ENCODE peak calls at places on chromosome 17, in nine cellular contexts. V is psoas muscle; L is BJ; Q is fibroblast of mammary gland; N is prostate gland; A is CD4-positive, CD25-positive, alpha-beta regulatory T cell; D is HAP-1; Z is cardiac fibroblast; B is CD8-positive, alpha-beta memory T cell. R is an unnamed sample.

GRCh38 chr17:42906772-42907171 is 6.2 kb downstream of the G6PC1 start:
- DNase-seq in B (no peak), A (no peak), Z (no peak), N (no peak), Q (no peak), V (no peak), L (no peak), D (no peak), R (no peak)

GRCh38 chr17:57866319-57866718 is 16.5 kb upstream of the MRPS23 start:
- DNase-seq in Z (no peak), N (no peak), A (no peak), L (no peak), Q (no peak), B (no peak), V (no peak), D (no peak), R (no peak)

GRCh38 chr17:61399131-61400057 is at the start of gene TBX2:
- DNase-seq in Z (peak), B (no peak), N (no peak), V (peak), D (peak), L (no peak), Q (peak), A (no peak), R (no peak)

GRCh38 chr17:48647103-48647963 is 21.2 kb upstream of the HOXB9 start:
- DNase-seq in D (peak), Z (no peak), A (no peak), V (no peak), N (no peak), Q (no peak), B (no peak), L (no peak), R (no peak)

GRCh38 chr17:83083368-83084201 is 4.2 kb downstream of the METRNL start:
- DNase-seq in A (no peak), L (peak), D (no peak), N (no peak), Q (peak), Z (peak), B (peak), V (peak), R (peak)

GRCh38 chr17:17693253-17693954 is 12.1 kb downstream of the RAI1 start:
- DNase-seq in Z (peak), D (peak), L (no peak), B (no peak), Q (no peak), V (peak), N (peak), A (no peak), R (no peak)

GRCh38 chr17:1620486-1620885 is 8.1 kb downstream of the SLC43A2 start:
- DNase-seq in Z (no peak), V (no peak), N (no peak), B (no peak), A (no peak), L (no peak), Q (no peak), D (no peak), R (no peak)

GRCh38 chr17:19502517-19502916 is 31.1 kb upstream of the SLC47A1 start:
- DNase-seq in L (no peak), N (no peak), V (no peak), D (no peak), Q (no peak), A (peak), Z (no peak), B (peak), R (no peak)

GRCh38 chr17:1590031-1590746 is 27.6 kb upstream of the PITPNA start:
- DNase-seq in A (no peak), N (no peak), V (peak), L (peak), D (no peak), Q (peak), B (no peak), Z (peak), R (peak)

GRCh38 chr17:72120878-72121163 is at the start of gene SOX9:
- DNase-seq in B (no peak), L (peak), V (peak), Q (peak), N (peak), Z (peak), A (no peak), D (no peak), R (peak)

GRCh38 chr17:37481001-37481665 is 8.6 kb upstream of the DUSP14 start:
- DNase-seq in B (no peak), D (no peak), Z (no peak), L (no peak), N (no peak), Q (peak), V (no peak), A (no peak), R (no peak)

GRCh38 chr17:50060951-50061712 is 5.2 kb downstream of the ITGA3 start:
- DNase-seq in Q (peak), B (no peak), V (peak), A (no peak), D (no peak), N (peak), L (no peak), Z (peak), R (no peak)

GRCh38 chr17:50059759-50060273 is 3.9 kb downstream of the ITGA3 start:
- DNase-seq in Z (peak), N (no peak), D (no peak), Q (peak), B (no peak), V (no peak), A (no peak), L (no peak), R (no peak)

GRCh38 chr17:50057521-50057991 is 1.6 kb downstream of the ITGA3 start:
- DNase-seq in Q (no peak), Z (no peak), V (no peak), B (no peak), L (no peak), A (no peak), N (no peak), D (no peak), R (no peak)

GRCh38 chr17:50058296-50058945 is 2.5 kb downstream of the ITGA3 start:
- DNase-seq in D (no peak), Q (no peak), N (no peak), V (no peak), B (no peak), L (no peak), Z (no peak), A (no peak), R (no peak)

DNA sequence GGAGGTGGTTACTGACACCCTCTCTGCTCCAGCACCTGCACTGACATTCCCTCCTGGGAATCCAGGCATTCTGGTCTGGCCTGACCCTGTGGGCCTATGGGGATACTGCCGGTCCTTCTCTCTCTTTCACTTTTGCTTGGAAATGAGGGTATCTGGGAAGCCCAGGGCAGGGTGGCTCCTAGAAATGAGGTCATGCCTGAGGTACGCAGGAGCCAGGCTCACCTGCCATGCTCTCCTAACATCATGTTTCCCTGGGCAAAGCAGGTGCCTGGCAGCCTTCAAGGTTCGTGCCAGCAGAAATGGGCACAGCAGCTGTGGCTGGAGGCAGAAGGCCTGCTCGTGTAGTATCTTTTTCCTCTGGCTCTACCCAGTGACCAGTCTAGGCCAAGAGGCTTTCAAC is 3.3 kb downstream of the ITGA3 start:
- DNase-seq in Z (no peak), V (no peak), B (no peak), L (no peak), D (no peak), Q (no peak), A (no peak), N (no peak), R (no peak)
- H3K4me3 ChIP-seq in Z (no peak), V (peak), B (no peak), L (no peak), D (no peak), Q (no peak), A (no peak), N (no peak), R (peak)

GRCh38 chr17:8492121-8492520 is 56.4 kb downstream of the NDEL1 start:
- DNase-seq in Q (no peak), L (no peak), D (no peak), V (no peak), B (no peak), Z (no peak), A (no peak), N (no peak), R (no peak)

GRCh38 chr17:8494506-8495111 is 58.9 kb downstream of the NDEL1 start:
- DNase-seq in Z (no peak), V (no peak), D (no peak), L (no peak), A (no peak), Q (no peak), N (no peak), B (no peak), R (no peak)

GRCh38 chr17:8490256-8491023 is 54.8 kb downstream of the NDEL1 start:
- DNase-seq in Z (no peak), B (no peak), V (no peak), N (no peak), D (no peak), A (no peak), Q (no peak), L (no peak), R (no peak)

GRCh38 chr17:8496081-8496480 is 60.4 kb downstream of the NDEL1 start:
- DNase-seq in Q (no peak), N (no peak), D (no peak), B (no peak), L (no peak), A (no peak), V (no peak), Z (no peak), R (no peak)

DNA sequence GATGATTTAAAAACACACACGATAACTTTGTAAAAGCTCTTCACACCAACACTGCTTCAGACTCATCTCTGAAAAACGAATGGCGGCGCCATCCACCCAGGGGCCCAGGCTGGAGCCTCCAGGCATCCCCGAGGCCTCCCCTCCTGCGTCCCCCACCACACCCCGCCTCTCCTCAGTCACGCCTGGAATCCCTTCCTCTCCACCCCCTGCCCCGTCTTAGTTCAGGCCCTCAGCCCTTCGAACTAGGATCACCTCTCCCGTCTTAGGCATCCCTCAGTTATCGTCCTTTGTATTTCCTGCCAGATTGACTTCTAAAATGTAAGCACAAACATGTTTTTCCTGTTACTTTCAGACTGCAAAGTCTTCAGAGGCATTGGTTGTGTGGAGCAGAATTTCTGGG is 58.3 kb downstream of the NDEL1 start:
- DNase-seq in Q (no peak), A (no peak), Z (no peak), L (no peak), N (no peak), V (no peak), B (no peak), D (no peak), R (no peak)
- H3K4me3 ChIP-seq in Q (no peak), A (no peak), Z (no peak), L (no peak), N (no peak), V (no peak), B (no peak), D (no peak), R (no peak)

DNA sequence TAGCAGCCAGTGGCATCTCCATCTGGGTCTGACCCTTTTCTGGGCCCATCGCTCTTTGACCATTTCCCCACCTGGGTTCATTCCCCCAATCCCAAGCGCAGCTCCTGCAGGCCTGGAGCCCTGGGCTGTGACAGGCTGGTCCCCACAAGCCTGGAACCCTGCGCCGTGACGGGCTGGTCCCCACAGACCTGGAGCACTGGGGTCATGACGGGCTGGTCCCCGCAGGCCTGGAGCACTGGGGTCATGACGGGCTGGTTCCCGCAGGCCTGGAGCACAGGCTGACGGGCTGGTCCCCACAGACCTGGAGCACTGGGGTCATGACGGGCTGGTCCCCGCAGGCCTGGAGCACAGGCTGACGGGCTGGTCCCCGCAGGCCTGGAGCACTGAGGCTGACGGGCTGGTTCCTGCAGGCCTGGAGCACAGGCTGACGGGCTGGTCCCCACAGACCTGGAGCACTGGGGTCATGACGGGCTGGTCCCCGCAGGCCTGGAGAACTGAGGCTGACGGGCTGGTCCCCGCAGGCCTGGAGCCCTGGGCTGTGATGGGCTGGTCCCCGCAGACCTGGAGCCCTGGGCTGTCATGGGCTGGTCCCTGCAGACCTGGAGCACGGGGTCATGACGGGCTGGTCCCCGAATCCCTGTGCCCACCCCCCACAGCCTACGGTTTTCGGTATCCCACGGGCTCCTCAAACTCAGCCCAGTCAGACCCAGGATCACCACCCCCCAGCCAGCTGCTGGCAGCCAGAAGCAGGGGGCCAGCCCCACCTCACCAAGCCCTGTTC is 16.6 kb downstream of the TMC6 start:
- DNase-seq in Q (no peak), A (no peak), N (no peak), B (no peak), L (no peak), Z (no peak), V (no peak), D (no peak), R (no peak)
- H3K4me3 ChIP-seq in Q (no peak), A (no peak), N (no peak), B (no peak), L (no peak), Z (no peak), V (no peak), D (no peak), R (no peak)

DNA sequence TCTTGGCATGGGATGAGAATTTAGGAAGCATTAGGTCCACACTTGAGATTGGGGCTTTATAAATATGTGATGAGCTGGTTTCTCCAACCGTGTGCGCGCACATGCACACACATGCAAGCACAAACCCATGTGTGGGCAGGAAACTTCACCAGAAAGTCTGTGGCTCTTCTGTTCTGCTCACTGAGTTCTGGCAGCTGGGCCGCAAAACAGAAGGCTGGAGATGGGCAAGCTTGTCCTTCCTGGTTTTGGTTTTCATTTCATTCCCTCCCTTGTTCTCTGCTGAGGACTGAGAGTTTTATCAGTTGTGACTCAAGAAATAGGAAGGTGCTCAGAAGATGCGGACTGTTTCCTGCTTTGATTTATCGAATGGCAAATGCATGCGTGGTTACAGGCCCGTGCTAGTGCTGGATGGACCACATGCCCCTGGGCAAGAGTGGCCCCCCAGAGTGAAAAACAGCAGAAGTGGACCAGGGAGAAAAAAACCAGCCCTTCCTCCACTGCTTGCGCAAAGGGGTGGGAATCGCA is 14.1 kb downstream of the MAP3K14 start:
- DNase-seq in A (peak), Z (peak), L (no peak), N (no peak), D (no peak), Q (peak), V (no peak), B (no peak), R (no peak)
- H3K4me3 ChIP-seq in A (peak), Z (no peak), L (no peak), N (no peak), D (no peak), Q (no peak), V (no peak), B (no peak), R (no peak)

GRCh38 chr17:79810138-79811027 is 13.5 kb upstream of the CBX8 start:
- DNase-seq in Q (peak), N (peak), D (peak), B (peak), Z (peak), L (no peak), V (peak), A (peak), R (no peak)

GRCh38 chr17:79811888-79812205 is 15.0 kb upstream of the CBX8 start:
- DNase-seq in A (no peak), L (no peak), Z (no peak), B (no peak), N (no peak), Q (no peak), D (no peak), V (no peak), R (no peak)

GRCh38 chr17:79811036-79811887 is 14.4 kb upstream of the CBX8 start:
- DNase-seq in Z (no peak), B (no peak), V (no peak), N (no peak), Q (no peak), D (peak), L (no peak), A (no peak), R (no peak)

GRCh38 chr17:79808763-79809529 is 12.1 kb upstream of the CBX8 start:
- DNase-seq in N (peak), V (no peak), Q (no peak), A (no peak), Z (peak), D (no peak), L (no peak), B (no peak), R (peak)

DNA sequence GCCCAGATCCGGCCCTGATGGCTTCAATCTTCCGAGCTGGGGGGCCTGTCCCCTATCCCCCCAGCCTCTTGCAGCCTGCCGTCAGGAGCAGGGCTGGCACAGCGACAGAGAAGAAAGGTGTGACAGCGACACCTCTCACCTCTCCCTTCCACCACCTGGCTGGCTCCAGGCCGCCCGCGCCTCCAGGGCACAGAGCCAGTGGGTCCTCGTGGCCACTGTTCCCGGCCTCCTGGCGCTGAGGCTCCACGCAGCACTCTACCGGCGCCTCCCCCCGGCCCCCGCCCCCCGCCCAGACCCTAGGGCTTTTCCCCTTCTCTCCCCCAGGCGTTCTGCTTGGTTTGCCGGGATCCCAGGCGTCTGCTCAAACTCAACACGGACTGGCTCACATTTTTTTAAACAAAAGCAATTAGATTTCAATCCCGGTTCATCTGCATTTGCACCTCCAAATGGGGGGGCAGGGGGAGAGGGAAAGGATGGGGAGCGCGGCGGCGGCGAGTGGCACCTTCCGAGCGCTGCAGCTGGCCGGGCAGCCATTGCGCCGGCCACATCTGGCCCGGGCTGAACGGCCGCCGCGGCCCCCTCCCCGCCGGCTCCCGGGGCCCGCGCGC is 12.8 kb upstream of the CBX8 start:
- DNase-seq in A (no peak), Z (no peak), N (no peak), B (no peak), L (no peak), Q (no peak), V (no peak), D (peak), R (no peak)
- H3K4me3 ChIP-seq in A (no peak), Z (no peak), N (no peak), B (no peak), L (no peak), Q (no peak), V (peak), D (peak), R (peak)

GRCh38 chr17:35245196-35245486 is 2.3 kb downstream of the SLFN5 start:
- DNase-seq in D (no peak), L (peak), Q (peak), N (no peak), A (no peak), B (no peak), V (no peak), Z (peak), R (peak)
- H3K4me3 ChIP-seq in D (no peak), L (peak), Q (no peak), N (no peak), A (peak), B (peak), V (peak), Z (peak), R (peak)

DNA sequence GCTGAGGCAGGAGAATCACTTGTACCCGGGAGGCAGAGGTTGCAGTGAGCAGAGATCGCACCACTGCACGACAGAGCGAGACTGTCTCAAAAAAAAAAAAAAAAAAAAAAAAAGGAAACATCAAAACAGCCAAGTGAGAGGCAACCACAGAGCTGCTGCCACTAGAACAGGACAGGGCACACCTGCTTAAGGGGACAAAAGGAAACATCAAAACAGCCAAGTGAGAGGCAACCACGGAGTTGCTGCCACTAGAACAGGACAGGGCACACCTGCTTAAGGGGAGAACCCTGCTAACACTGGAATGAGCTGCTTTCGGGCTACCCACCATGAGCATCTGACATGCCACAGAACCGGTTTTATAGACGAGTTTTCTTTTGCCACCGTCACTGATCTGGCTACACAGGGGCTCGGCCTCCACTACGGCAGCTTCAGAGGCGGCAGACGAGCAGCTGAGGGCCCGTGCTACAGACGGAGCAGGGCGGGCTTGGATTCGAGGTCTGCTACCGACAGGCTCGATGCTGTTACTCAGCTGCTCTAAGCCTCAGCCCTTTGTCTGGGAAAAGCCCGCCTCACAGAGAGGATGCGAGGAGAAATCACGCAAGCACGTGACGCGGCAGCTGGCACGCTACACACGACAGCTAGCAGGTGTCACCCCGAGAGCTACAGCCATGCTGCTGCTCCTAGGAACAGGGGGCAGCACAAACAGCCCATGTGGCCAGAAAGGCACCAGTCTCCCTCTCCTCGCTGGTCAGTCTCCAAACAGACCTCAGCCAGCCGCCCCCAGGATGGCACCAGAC is 2.0 kb downstream of the P4HB start:
- DNase-seq in Q (peak), A (no peak), L (no peak), B (no peak), D (no peak), V (no peak), Z (no peak), N (no peak), R (no peak)
- H3K4me3 ChIP-seq in Q (peak), A (no peak), L (peak), B (peak), D (no peak), V (peak), Z (peak), N (peak), R (peak)

GRCh38 chr17:46817901-46818209 is 637 bp downstream of the WNT3 start:
- DNase-seq in Q (no peak), Z (no peak), B (no peak), V (no peak), N (no peak), D (no peak), A (no peak), L (no peak), R (no peak)
- H3K4me3 ChIP-seq in Q (no peak), Z (no peak), B (no peak), V (no peak), N (no peak), D (no peak), A (no peak), L (no peak), R (no peak)

R was measured in epithelial cell of proximal tubule.